ENCODE peak calls at places on chromosomes 5 and 9, in nine cellular contexts. Z is mucosa of descending colon, L is foreskin fibroblast, T is ovary, M is MM.1S, I is WERI-Rb-1, O is fibroblast of lung, B is AG10803, A is glutamatergic neuron. J is an unnamed sample.

GRCh38 chr5:41747291-41747690 is 122.9 kb downstream of the OXCT1 start:
- DNase-seq in Z (peak), L (peak), T (no peak), M (no peak), I (no peak), O (peak), B (no peak), A (no peak), J (no peak)

GRCh38 chr5:37918420-37918819 is 78.6 kb upstream of the GDNF start:
- DNase-seq in Z (no peak), L (peak), T (peak), M (no peak), I (no peak), O (peak), B (no peak), A (no peak), J (no peak)

GRCh38 chr5:90843443-90843842 is 284.8 kb downstream of the ADGRV1 start:
- DNase-seq in Z (no peak), L (no peak), T (no peak), M (peak), I (no peak), O (peak), B (no peak), A (no peak), J (no peak)

GRCh38 chr9:93121316-93122241 is 12.5 kb downstream of the NINJ1 start:
- DNase-seq in Z (no peak), L (no peak), T (peak), M (no peak), I (no peak), O (no peak), B (no peak), A (peak), J (no peak)

GRCh38 chr9:124661184-124661755 is 109.8 kb downstream of the NR6A1 start:
- DNase-seq in Z (peak), L (no peak), T (no peak), M (no peak), I (no peak), O (peak), B (no peak), A (no peak), J (no peak)

GRCh38 chr9:91837982-91838731 is 111.9 kb downstream of the ROR2 start:
- DNase-seq in Z (peak), L (no peak), T (peak), M (no peak), I (peak), O (peak), B (no peak), A (no peak), J (no peak)

GRCh38 chr5:135662683-135663082 is 83.9 kb upstream of the CXCL14 start:
- DNase-seq in Z (no peak), L (no peak), T (no peak), M (no peak), I (no peak), O (no peak), B (no peak), A (no peak), J (no peak)

GRCh38 chr5:82018462-82018861 is 46.6 kb downstream of the ATG10 start:
- DNase-seq in Z (no peak), L (no peak), T (no peak), M (no peak), I (peak), O (peak), B (peak), A (peak), J (no peak)

GRCh38 chr5:134432677-134433359 is 21.1 kb upstream of the CDKN2AIPNL start:
- DNase-seq in Z (no peak), L (no peak), T (no peak), M (no peak), I (no peak), O (peak), B (no peak), A (no peak), J (no peak)

DNA sequence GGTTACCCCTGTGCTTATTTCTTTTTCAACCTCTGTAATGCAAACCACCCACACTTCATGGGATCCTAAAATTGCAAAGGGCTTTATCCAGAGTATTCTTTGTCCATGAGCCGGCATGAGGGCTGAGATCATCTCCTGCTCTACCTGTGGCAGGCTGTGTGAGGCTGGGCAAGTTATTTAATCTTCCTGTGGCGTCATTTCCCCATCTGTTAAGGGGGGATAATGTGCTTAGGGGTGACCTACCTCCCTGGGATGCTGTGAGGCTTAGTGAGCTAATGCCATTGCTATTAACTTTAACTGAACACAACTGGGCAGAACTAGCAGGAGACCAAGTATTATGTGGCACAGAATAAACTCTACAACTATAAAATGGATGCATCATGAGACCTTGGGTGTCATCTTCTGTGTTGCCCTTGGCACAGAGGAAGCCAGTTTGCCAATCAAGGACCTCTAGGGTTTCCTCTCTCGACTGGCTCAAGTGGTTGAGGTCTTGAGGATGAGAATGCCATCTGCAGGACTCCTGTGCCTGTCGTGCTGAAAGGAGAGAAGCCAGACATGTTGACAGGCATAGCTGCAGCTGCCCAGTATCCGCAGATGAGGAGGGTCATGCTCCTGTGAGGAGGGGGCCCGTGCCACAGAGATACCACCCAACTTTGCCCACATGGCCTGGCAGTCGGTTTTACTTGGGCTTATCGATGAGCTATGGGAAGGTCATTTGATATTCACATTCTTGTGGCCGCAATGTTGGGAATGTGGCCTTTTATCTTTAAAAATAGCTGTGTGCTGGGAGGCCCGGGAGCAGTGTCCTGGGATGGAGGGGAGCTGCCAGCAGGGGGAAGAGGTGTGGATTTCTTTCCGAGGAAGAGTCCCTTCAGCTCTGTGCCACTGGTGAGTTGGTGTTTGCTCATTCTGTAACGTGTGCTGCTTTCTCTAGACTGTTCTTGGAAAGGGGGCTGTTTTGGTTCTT is 17.2 kb downstream of the FRMPD1 start:
- DNase-seq in Z (no peak), L (no peak), T (no peak), M (no peak), I (peak), O (no peak), B (no peak), A (peak), J (no peak)
- TF ChIP-seq CTCF in Z (no peak), L (no peak), T (no peak), M (no peak), I (peak), O (no peak), B (no peak), A (peak), J (no peak)

GRCh38 chr5:1251678-1252580 is 26.7 kb downstream of the SLC6A18 start:
- DNase-seq in Z (peak), L (no peak), T (no peak), M (no peak), I (peak), O (no peak), B (no peak), A (no peak), J (no peak)
- TF ChIP-seq CTCF in Z (no peak), L (no peak), T (no peak), M (no peak), I (peak), O (no peak), B (no peak), A (no peak), J (no peak)

GRCh38 chr9:137621131-137621757 is 2.4 kb downstream of the EHMT1 start:
- DNase-seq in Z (no peak), L (no peak), T (no peak), M (peak), I (peak), O (no peak), B (no peak), A (no peak), J (no peak)
- TF ChIP-seq CTCF in Z (no peak), L (peak), T (no peak), M (peak), I (no peak), O (peak), B (peak), A (peak), J (peak)

GRCh38 chr5:87885727-87886126 is 382.9 kb downstream of the TMEM161B start:
- DNase-seq in Z (no peak), L (no peak), T (no peak), M (no peak), I (no peak), O (peak), B (no peak), A (no peak), J (no peak)
- TF ChIP-seq CTCF in Z (no peak), L (no peak), T (no peak), M (no peak), I (no peak), O (no peak), B (no peak), A (no peak), J (no peak)

GRCh38 chr9:88920645-88921044 is 70.6 kb upstream of the S1PR3 start:
- DNase-seq in Z (no peak), L (no peak), T (no peak), M (no peak), I (no peak), O (no peak), B (no peak), A (no peak), J (no peak)
- TF ChIP-seq CTCF in Z (no peak), L (no peak), T (no peak), M (no peak), I (no peak), O (no peak), B (no peak), A (no peak), J (no peak)

GRCh38 chr5:176178789-176179188 is 59.4 kb upstream of the SIMC1 start:
- DNase-seq in Z (peak), L (no peak), T (no peak), M (peak), I (peak), O (no peak), B (no peak), A (no peak), J (no peak)
- TF ChIP-seq CTCF in Z (no peak), L (no peak), T (no peak), M (peak), I (peak), O (no peak), B (no peak), A (no peak), J (no peak)

GRCh38 chr5:66174338-66174737 is 30.2 kb downstream of the SREK1 start:
- DNase-seq in Z (no peak), L (no peak), T (no peak), M (no peak), I (no peak), O (peak), B (peak), A (no peak), J (no peak)
- TF ChIP-seq CTCF in Z (no peak), L (peak), T (no peak), M (peak), I (no peak), O (peak), B (peak), A (no peak), J (no peak)

GRCh38 chr5:143714629-143715028 is 97.3 kb upstream of the HMHB1 start:
- DNase-seq in Z (no peak), L (no peak), T (no peak), M (no peak), I (no peak), O (peak), B (no peak), A (no peak), J (peak)
- TF ChIP-seq CTCF in Z (no peak), L (no peak), T (no peak), M (no peak), I (no peak), O (no peak), B (no peak), A (no peak), J (no peak)

GRCh38 chr9:86945868-86946711 is 1.2 kb downstream of the GAS1 start:
- DNase-seq in Z (peak), L (peak), T (peak), M (peak), I (peak), O (peak), B (peak), A (peak), J (peak)
- TF ChIP-seq CTCF in Z (no peak), L (no peak), T (no peak), M (peak), I (no peak), O (peak), B (no peak), A (no peak), J (no peak)

J was measured in GM10248.